ENCODE peak calls at places on chromosomes 6 and 20, in seven cellular contexts. One of them, this sample, is unnamed.

GRCh38 chr6:75611702-75612375 is 10.2 kb downstream of the SENP6 start:
- DNase-seq in esophagus squamous epithelium: no peak
- DNase-seq in stomach: no peak
- DNase-seq in left ventricle myocardium inferior: no peak
- DNase-seq in endodermal cell: no peak
- DNase-seq in epithelial cell of esophagus: no peak
- DNase-seq in AG04449: no peak
- DNase-seq in this sample: no peak

GRCh38 chr6:157305676-157306653 is 17.4 kb downstream of the TMEM242 start:
- DNase-seq in esophagus squamous epithelium: no peak
- DNase-seq in AG04449: no peak
- DNase-seq in stomach: no peak
- DNase-seq in left ventricle myocardium inferior: no peak
- DNase-seq in epithelial cell of esophagus: no peak
- DNase-seq in endodermal cell: no peak
- DNase-seq in this sample: no peak

GRCh38 chr20:57831326-57831991 is 121.6 kb upstream of the PMEPA1 start:
- DNase-seq in esophagus squamous epithelium: no peak
- DNase-seq in epithelial cell of esophagus: no peak
- DNase-seq in endodermal cell: no peak
- DNase-seq in left ventricle myocardium inferior: no peak
- DNase-seq in AG04449: no peak
- DNase-seq in stomach: no peak
- DNase-seq in this sample: no peak

GRCh38 chr6:40439401-40439800 is 147.8 kb downstream of the LRFN2 start:
- DNase-seq in stomach: no peak
- DNase-seq in AG04449: no peak
- DNase-seq in endodermal cell: peak
- DNase-seq in esophagus squamous epithelium: no peak
- DNase-seq in left ventricle myocardium inferior: no peak
- DNase-seq in epithelial cell of esophagus: no peak
- DNase-seq in this sample: no peak

GRCh38 chr6:54173084-54173483 is 61.8 kb downstream of the MLIP start:
- DNase-seq in endodermal cell: no peak
- DNase-seq in AG04449: peak
- DNase-seq in esophagus squamous epithelium: no peak
- DNase-seq in left ventricle myocardium inferior: no peak
- DNase-seq in epithelial cell of esophagus: no peak
- DNase-seq in stomach: no peak
- DNase-seq in this sample: no peak

GRCh38 chr20:19288061-19288460 is 75.6 kb downstream of the SLC24A3 start:
- DNase-seq in esophagus squamous epithelium: no peak
- DNase-seq in stomach: no peak
- DNase-seq in endodermal cell: no peak
- DNase-seq in left ventricle myocardium inferior: no peak
- DNase-seq in epithelial cell of esophagus: no peak
- DNase-seq in AG04449: no peak
- DNase-seq in this sample: no peak

GRCh38 chr20:644692-645317 is 8.2 kb downstream of the SRXN1 start:
- DNase-seq in left ventricle myocardium inferior: no peak
- DNase-seq in stomach: no peak
- DNase-seq in epithelial cell of esophagus: no peak
- DNase-seq in AG04449: no peak
- DNase-seq in esophagus squamous epithelium: no peak
- DNase-seq in endodermal cell: no peak
- DNase-seq in this sample: no peak

GRCh38 chr6:166959906-166960608 is 3.7 kb upstream of the RNASET2 start:
- DNase-seq in stomach: no peak
- DNase-seq in epithelial cell of esophagus: no peak
- DNase-seq in esophagus squamous epithelium: no peak
- DNase-seq in AG04449: no peak
- DNase-seq in left ventricle myocardium inferior: no peak
- DNase-seq in endodermal cell: no peak
- DNase-seq in this sample: no peak

GRCh38 chr6:82616386-82617028 is 252.9 kb downstream of the TPBG start:
- DNase-seq in stomach: no peak
- DNase-seq in left ventricle myocardium inferior: no peak
- DNase-seq in AG04449: no peak
- DNase-seq in epithelial cell of esophagus: peak
- DNase-seq in endodermal cell: no peak
- DNase-seq in esophagus squamous epithelium: no peak
- DNase-seq in this sample: no peak

GRCh38 chr20:43583982-43584432 is 6.7 kb upstream of the IFT52 start:
- DNase-seq in esophagus squamous epithelium: no peak
- DNase-seq in stomach: peak
- DNase-seq in endodermal cell: no peak
- DNase-seq in epithelial cell of esophagus: peak
- DNase-seq in AG04449: peak
- DNase-seq in left ventricle myocardium inferior: peak
- DNase-seq in this sample: peak

GRCh38 chr6:137518584-137518983 is 24.4 kb upstream of the OLIG3 start:
- DNase-seq in stomach: no peak
- DNase-seq in left ventricle myocardium inferior: no peak
- DNase-seq in AG04449: no peak
- DNase-seq in epithelial cell of esophagus: no peak
- DNase-seq in esophagus squamous epithelium: no peak
- DNase-seq in endodermal cell: peak
- DNase-seq in this sample: no peak

GRCh38 chr6:65191412-65191811 is 515.6 kb downstream of the EYS start:
- DNase-seq in AG04449: no peak
- DNase-seq in stomach: no peak
- DNase-seq in epithelial cell of esophagus: no peak
- DNase-seq in left ventricle myocardium inferior: no peak
- DNase-seq in endodermal cell: no peak
- DNase-seq in esophagus squamous epithelium: no peak
- DNase-seq in this sample: no peak

DNA sequence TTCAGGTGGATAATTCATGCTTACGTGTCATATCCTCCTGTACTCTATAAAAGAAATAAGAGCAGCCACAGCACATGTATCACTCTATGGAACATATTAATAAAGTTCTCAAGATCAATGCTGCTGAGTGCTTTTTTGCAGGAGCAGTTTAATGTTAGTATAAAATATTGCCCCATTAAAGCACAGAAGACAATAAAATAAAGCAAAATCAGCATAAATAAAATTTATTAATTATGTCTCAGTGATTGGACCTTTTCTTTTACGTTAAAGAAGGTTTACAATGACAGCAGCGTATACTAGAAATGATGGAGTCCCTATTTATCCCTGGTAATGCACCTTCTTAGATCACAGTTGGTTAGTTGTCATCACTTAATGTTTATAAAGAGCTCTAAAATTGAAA is 517.7 kb downstream of the EYS start:
- DNase-seq in stomach: no peak
- DNase-seq in endodermal cell: no peak
- DNase-seq in epithelial cell of esophagus: no peak
- DNase-seq in esophagus squamous epithelium: no peak
- DNase-seq in left ventricle myocardium inferior: no peak
- DNase-seq in AG04449: no peak
- DNase-seq in this sample: no peak
- TF ChIP-seq CTCF in stomach: no peak
- TF ChIP-seq CTCF in endodermal cell: no peak
- TF ChIP-seq CTCF in epithelial cell of esophagus: no peak
- TF ChIP-seq CTCF in esophagus squamous epithelium: no peak
- TF ChIP-seq CTCF in left ventricle myocardium inferior: no peak
- TF ChIP-seq CTCF in AG04449: no peak
- TF ChIP-seq CTCF in this sample: no peak

GRCh38 chr6:8172510-8172909 is 70.2 kb upstream of the EEF1E1 start:
- DNase-seq in epithelial cell of esophagus: no peak
- DNase-seq in stomach: no peak
- DNase-seq in left ventricle myocardium inferior: no peak
- DNase-seq in AG04449: no peak
- DNase-seq in esophagus squamous epithelium: no peak
- DNase-seq in endodermal cell: no peak
- DNase-seq in this sample: no peak
- TF ChIP-seq CTCF in epithelial cell of esophagus: no peak
- TF ChIP-seq CTCF in stomach: no peak
- TF ChIP-seq CTCF in left ventricle myocardium inferior: no peak
- TF ChIP-seq CTCF in AG04449: no peak
- TF ChIP-seq CTCF in esophagus squamous epithelium: no peak
- TF ChIP-seq CTCF in endodermal cell: peak
- TF ChIP-seq CTCF in this sample: no peak

DNA sequence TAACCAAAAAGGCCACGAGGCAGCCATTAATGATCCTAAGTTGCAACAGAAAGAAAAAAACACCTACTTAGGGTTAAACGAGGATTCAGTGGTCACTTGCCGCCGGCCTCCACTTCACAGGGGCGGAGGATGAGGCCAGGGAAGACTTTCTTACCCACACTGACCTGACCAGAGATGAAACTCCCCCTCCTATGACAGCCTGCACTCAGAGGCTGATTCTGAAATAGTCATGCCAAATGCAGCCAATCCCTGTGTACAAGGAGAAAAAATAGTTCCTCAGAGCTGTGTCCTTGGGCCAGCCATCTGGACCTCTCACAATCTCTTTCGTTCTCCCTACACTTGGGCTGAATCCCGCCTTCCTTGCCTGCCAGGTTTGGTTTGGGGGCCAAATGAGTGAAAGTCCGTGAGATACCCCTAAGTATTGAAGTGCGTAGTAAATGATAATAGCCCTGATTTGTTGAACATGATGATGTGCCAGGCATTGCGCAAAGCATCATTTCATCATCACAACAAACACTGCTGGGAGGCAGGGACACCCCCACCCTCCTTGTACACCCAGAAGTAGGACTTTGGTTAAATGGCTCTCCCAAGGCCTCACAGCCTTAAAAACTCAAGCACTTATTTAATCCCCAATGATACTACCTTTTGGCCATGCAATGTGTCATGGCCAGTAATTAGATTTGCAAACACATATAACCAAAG is 3.2 kb upstream of the IRF4 start:
- DNase-seq in esophagus squamous epithelium: no peak
- DNase-seq in stomach: no peak
- DNase-seq in left ventricle myocardium inferior: no peak
- DNase-seq in AG04449: no peak
- DNase-seq in epithelial cell of esophagus: peak
- DNase-seq in endodermal cell: no peak
- DNase-seq in this sample: no peak
- TF ChIP-seq CTCF in esophagus squamous epithelium: no peak
- TF ChIP-seq CTCF in stomach: no peak
- TF ChIP-seq CTCF in left ventricle myocardium inferior: no peak
- TF ChIP-seq CTCF in AG04449: no peak
- TF ChIP-seq CTCF in epithelial cell of esophagus: no peak
- TF ChIP-seq CTCF in endodermal cell: no peak
- TF ChIP-seq CTCF in this sample: no peak

DNA sequence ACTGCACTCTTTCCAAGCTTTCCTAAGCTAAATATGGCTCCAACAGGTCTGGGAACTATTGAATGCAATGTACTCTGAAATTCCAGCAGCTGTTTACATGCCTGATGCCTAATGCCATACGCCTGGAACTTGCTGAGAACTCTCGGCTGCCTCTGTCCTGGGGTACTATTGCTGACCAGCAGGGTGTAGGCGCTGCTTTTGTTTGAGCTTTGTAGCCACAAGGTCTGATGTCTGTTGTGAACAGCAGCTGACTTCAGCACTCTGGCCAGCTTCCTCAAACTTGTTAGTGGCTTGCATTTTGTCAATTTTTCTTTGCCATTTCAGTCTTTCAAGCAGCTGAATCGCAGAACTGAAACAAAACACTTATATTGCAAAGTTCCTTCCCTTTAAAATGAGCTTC is 26.7 kb downstream of the SAYSD1 start:
- DNase-seq in AG04449: peak
- DNase-seq in stomach: no peak
- DNase-seq in epithelial cell of esophagus: peak
- DNase-seq in left ventricle myocardium inferior: peak
- DNase-seq in endodermal cell: peak
- DNase-seq in esophagus squamous epithelium: no peak
- DNase-seq in this sample: no peak
- TF ChIP-seq CTCF in AG04449: peak
- TF ChIP-seq CTCF in stomach: peak
- TF ChIP-seq CTCF in epithelial cell of esophagus: peak
- TF ChIP-seq CTCF in left ventricle myocardium inferior: peak
- TF ChIP-seq CTCF in endodermal cell: peak
- TF ChIP-seq CTCF in esophagus squamous epithelium: no peak
- TF ChIP-seq CTCF in this sample: peak

GRCh38 chr6:37696220-37696840 is 1.4 kb downstream of the MDGA1 start:
- DNase-seq in AG04449: no peak
- DNase-seq in left ventricle myocardium inferior: no peak
- DNase-seq in esophagus squamous epithelium: no peak
- DNase-seq in stomach: peak
- DNase-seq in endodermal cell: peak
- DNase-seq in epithelial cell of esophagus: peak
- DNase-seq in this sample: no peak

GRCh38 chr6:37695273-37695672 is 2.4 kb downstream of the MDGA1 start:
- DNase-seq in epithelial cell of esophagus: no peak
- DNase-seq in stomach: no peak
- DNase-seq in AG04449: no peak
- DNase-seq in left ventricle myocardium inferior: no peak
- DNase-seq in esophagus squamous epithelium: no peak
- DNase-seq in endodermal cell: no peak
- DNase-seq in this sample: no peak

GRCh38 chr6:37695857-37696219 is 1.8 kb downstream of the MDGA1 start:
- DNase-seq in left ventricle myocardium inferior: no peak
- DNase-seq in epithelial cell of esophagus: no peak
- DNase-seq in AG04449: no peak
- DNase-seq in endodermal cell: no peak
- DNase-seq in esophagus squamous epithelium: no peak
- DNase-seq in stomach: no peak
- DNase-seq in this sample: no peak

GRCh38 chr6:37698264-37699137 is 818 bp upstream of the MDGA1 start:
- DNase-seq in stomach: peak
- DNase-seq in endodermal cell: peak
- DNase-seq in left ventricle myocardium inferior: peak
- DNase-seq in esophagus squamous epithelium: no peak
- DNase-seq in epithelial cell of esophagus: peak
- DNase-seq in AG04449: no peak
- DNase-seq in this sample: no peak

DNA sequence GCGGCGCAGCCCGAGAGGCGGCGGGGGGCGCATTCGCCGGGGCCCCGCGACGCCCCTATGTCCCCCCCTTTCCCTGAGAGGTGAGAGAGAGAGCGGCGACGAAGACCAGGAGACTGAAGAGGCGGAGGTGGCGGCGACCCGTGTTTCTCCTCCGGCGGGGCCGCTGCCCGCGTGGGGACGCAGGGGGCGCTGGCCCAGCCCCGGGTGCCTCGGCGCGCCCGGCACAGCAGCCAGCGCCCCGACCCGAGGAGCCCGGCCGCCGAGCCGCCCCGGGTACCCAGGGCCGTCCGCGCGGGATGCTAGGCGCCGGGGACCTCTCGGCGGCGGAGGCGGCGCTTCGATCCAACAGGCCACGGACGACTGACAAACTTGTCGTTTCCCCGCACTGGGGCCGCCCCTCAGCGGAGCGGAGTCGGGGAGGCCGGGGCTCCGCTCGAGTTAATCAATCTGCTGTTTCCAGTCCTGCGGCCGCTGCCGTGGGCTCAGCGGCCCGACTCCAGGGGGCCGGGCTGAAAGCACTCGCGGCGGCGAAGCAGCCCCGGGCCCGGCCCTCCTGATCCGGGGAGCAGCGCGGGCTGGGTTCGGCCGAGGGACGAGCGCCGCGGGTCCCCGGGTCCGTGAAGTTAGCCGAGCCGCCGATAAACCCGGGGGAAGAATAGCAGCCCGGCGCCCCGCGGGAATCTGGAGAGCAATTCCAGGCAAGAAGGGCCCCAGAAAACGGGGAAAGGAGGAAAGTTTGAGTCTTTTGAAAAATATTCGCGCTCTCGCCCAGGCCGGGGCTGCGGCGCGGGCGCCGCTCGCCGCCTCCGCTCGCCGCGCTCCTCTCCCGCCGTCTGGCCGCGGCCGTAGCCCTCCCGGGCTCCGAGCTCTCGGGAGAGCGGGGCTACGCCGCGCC is 595 bp downstream of the MDGA1 start:
- DNase-seq in left ventricle myocardium inferior: peak
- DNase-seq in epithelial cell of esophagus: peak
- DNase-seq in endodermal cell: peak
- DNase-seq in stomach: peak
- DNase-seq in AG04449: no peak
- DNase-seq in esophagus squamous epithelium: no peak
- DNase-seq in this sample: peak
- TF ChIP-seq CTCF in left ventricle myocardium inferior: no peak
- TF ChIP-seq CTCF in epithelial cell of esophagus: no peak
- TF ChIP-seq CTCF in endodermal cell: peak
- TF ChIP-seq CTCF in stomach: no peak
- TF ChIP-seq CTCF in AG04449: no peak
- TF ChIP-seq CTCF in esophagus squamous epithelium: no peak
- TF ChIP-seq CTCF in this sample: peak

This sample was measured in osteocyte.